ENCODE peak calls at places on chromosome 14, in five cellular contexts. M is psoas muscle, A is WERI-Rb-1, B is HEK293T, O is GM23248. U is an unnamed sample.

GRCh38 chr14:20655851-20656250 is 14.4 kb upstream of the OR6S1 start:
- DNase-seq in M (no peak), A (no peak), B (no peak), O (no peak), U (no peak)

GRCh38 chr14:63287661-63288483 is 30.9 kb downstream of the GPHB5 start:
- DNase-seq in M (no peak), A (no peak), B (no peak), O (peak), U (no peak)

GRCh38 chr14:33951183-33951840 is 438 bp upstream of the EGLN3 start:
- DNase-seq in M (no peak), A (no peak), B (no peak), O (no peak), U (no peak)

GRCh38 chr14:88986146-88986841 is 161.8 kb downstream of the TTC8 start:
- DNase-seq in M (peak), A (no peak), B (no peak), O (peak), U (peak)

GRCh38 chr14:89399594-89400068 is 17.4 kb downstream of the FOXN3 start:
- DNase-seq in M (no peak), A (peak), B (peak), O (peak), U (no peak)

GRCh38 chr14:97266653-97267052 is 469.5 kb downstream of the VRK1 start:
- DNase-seq in M (no peak), A (no peak), B (no peak), O (peak), U (peak)

GRCh38 chr14:92121207-92121669 is 268 bp downstream of the NDUFB1 start:
- DNase-seq in M (peak), A (no peak), B (peak), O (peak), U (no peak)

GRCh38 chr14:24297190-24297964 is 2.2 kb downstream of the DHRS1 start:
- DNase-seq in M (no peak), A (peak), B (peak), O (peak), U (no peak)

GRCh38 chr14:71324767-71325272 is 417.6 kb downstream of the PCNX1 start:
- DNase-seq in M (no peak), A (no peak), B (peak), O (no peak), U (no peak)

GRCh38 chr14:49971156-49972141 is 78.6 kb downstream of the ARF6 start:
- DNase-seq in M (no peak), A (no peak), B (no peak), O (no peak), U (no peak)

GRCh38 chr14:104283197-104284106 is 145.1 kb downstream of the KIF26A start:
- DNase-seq in M (peak), A (peak), B (no peak), O (no peak), U (no peak)

GRCh38 chr14:70904376-70904775 is 2.9 kb upstream of the PCNX1 start:
- DNase-seq in M (no peak), A (peak), B (no peak), O (no peak), U (no peak)

GRCh38 chr14:24075485-24076301 is 4.3 kb downstream of the CPNE6 start:
- DNase-seq in M (no peak), A (no peak), B (no peak), O (no peak), U (no peak)

GRCh38 chr14:99230271-99231141 is 41.5 kb downstream of the BCL11B start:
- DNase-seq in M (no peak), A (no peak), B (no peak), O (peak), U (no peak)

GRCh38 chr14:64060648-64061096 is 207.9 kb downstream of the SYNE2 start:
- DNase-seq in M (no peak), A (peak), B (peak), O (peak), U (peak)

GRCh38 chr14:54877703-54878021 is 25.0 kb downstream of the GCH1 start:
- DNase-seq in M (no peak), A (no peak), B (no peak), O (no peak), U (no peak)

GRCh38 chr14:87283547-87283946 is 709.4 kb downstream of the GALC start:
- DNase-seq in M (no peak), A (no peak), B (no peak), O (no peak), U (no peak)

GRCh38 chr14:61098711-61099110 is 117.7 kb downstream of the SLC38A6 start:
- DNase-seq in M (no peak), A (no peak), B (no peak), O (no peak), U (no peak)

GRCh38 chr14:105885561-105886320 is 359.4 kb downstream of the TMEM121 start:
- DNase-seq in M (peak), A (peak), B (no peak), O (no peak), U (no peak)

GRCh38 chr14:96080571-96080970 is 41.4 kb downstream of the C14orf132 start:
- DNase-seq in M (peak), A (no peak), B (no peak), O (no peak), U (no peak)

GRCh38 chr14:33512201-33512600 is 438.7 kb downstream of the EGLN3 start:
- DNase-seq in M (no peak), A (no peak), B (no peak), O (peak), U (no peak)

GRCh38 chr14:96245710-96246534 is 10.1 kb upstream of the BDKRB1 start:
- DNase-seq in M (no peak), A (no peak), B (no peak), O (peak), U (no peak)

GRCh38 chr14:43981135-43981787 is 525.8 kb downstream of the FSCB start:
- DNase-seq in M (no peak), A (no peak), B (no peak), O (no peak), U (no peak)

GRCh38 chr14:31205681-31206535 is 1.7 kb downstream of the HECTD1 start:
- DNase-seq in M (no peak), A (peak), B (peak), O (peak), U (no peak)